ENCODE peak calls at places on chromosomes 11 and 22, in ten cellular contexts. V is cardiac fibroblast, O is transverse colon, H is fibroblast of lung, Y is A549, B is left ventricle myocardium inferior, D is AG04450, T is fibroblast of mammary gland, F is lower leg skin, A is BE2C. C is an unnamed sample.

GRCh38 chr11:1204381-1205101 is 18.3 kb upstream of the MUC5B start:
- DNase-seq in A (no peak), V (no peak), H (no peak), T (no peak), F (no peak), B (no peak), O (no peak), D (no peak), Y (no peak), C (no peak)

GRCh38 chr11:125348704-125349635 is 147.1 kb downstream of the FEZ1 start:
- DNase-seq in T (peak; percentile 22), O (peak; percentile 39), F (no peak), D (no peak), H (peak; percentile 23), Y (peak; percentile 4), A (peak; percentile 68), B (peak; percentile 55), V (peak; percentile 48), C (no peak)

GRCh38 chr22:17241571-17242310 is 22.5 kb upstream of the ADA2 start:
- DNase-seq in T (no peak), B (no peak), D (no peak), Y (no peak), A (no peak), F (no peak), O (no peak), H (no peak), V (peak; percentile 5), C (no peak)

GRCh38 chr11:33829430-33830141 is 55.3 kb upstream of the FBXO3 start:
- DNase-seq in D (peak; percentile 39), F (peak; percentile 51), A (peak; percentile 17), H (peak; percentile 65), T (peak; percentile 79), O (peak; percentile 55), Y (peak; percentile 73), V (peak; percentile 82), B (peak; percentile 38), C (peak; percentile 38)

GRCh38 chr22:38176170-38176741 is 5.4 kb downstream of the PLA2G6 start:
- DNase-seq in T (peak; percentile 86), Y (no peak), O (peak; percentile 56), A (peak; percentile 55), V (peak; percentile 93), B (peak; percentile 86), D (peak; percentile 86), H (peak; percentile 88), F (peak; percentile 84), C (peak; percentile 66)

GRCh38 chr22:45493286-45493771 is 9.4 kb upstream of the FBLN1 start:
- DNase-seq in B (no peak), O (no peak), F (peak; percentile 57), Y (no peak), H (peak; percentile 65), D (no peak), A (no peak), V (peak; percentile 80), T (peak; percentile 64), C (no peak)

GRCh38 chr11:35247428-35247827 is 108.5 kb downstream of the CD44 start:
- DNase-seq in V (no peak), F (no peak), O (peak; percentile 26), B (no peak), H (no peak), Y (no peak), T (no peak), D (no peak), A (no peak), C (no peak)

GRCh38 chr22:27798526-27799333 is 2.8 kb downstream of the MN1 start:
- DNase-seq in Y (no peak), A (no peak), O (no peak), F (no peak), D (no peak), T (no peak), H (peak; percentile 63), V (peak; percentile 59), B (no peak), C (no peak)

GRCh38 chr11:128346808-128347207 is 240.6 kb downstream of the ETS1 start:
- DNase-seq in D (no peak), T (peak; percentile 84), V (peak; percentile 80), F (no peak), O (no peak), H (peak; percentile 90), Y (no peak), A (no peak), B (no peak), C (no peak)

GRCh38 chr22:50173221-50173982 is 2.9 kb downstream of the PANX2 start:
- DNase-seq in D (no peak), T (no peak), F (no peak), H (no peak), O (peak; percentile 31), A (no peak), V (no peak), B (no peak), Y (no peak), C (no peak)

GRCh38 chr11:118975771-118976709 is 4.5 kb downstream of the FOXR1 start:
- DNase-seq in B (no peak), A (peak; percentile 60), H (peak; percentile 77), O (no peak), D (no peak), F (no peak), T (peak; percentile 86), Y (no peak), V (peak; percentile 10), C (no peak)

GRCh38 chr11:93225642-93226041 is 27.9 kb upstream of the SLC36A4 start:
- DNase-seq in V (peak; percentile 44), Y (peak; percentile 9), A (no peak), B (no peak), H (peak; percentile 4), F (no peak), T (peak; percentile 38), D (no peak), O (no peak), C (no peak)

GRCh38 chr11:122210378-122210995 is 94.5 kb upstream of the BLID start:
- DNase-seq in V (no peak), O (no peak), F (no peak), D (no peak), B (no peak), A (no peak), Y (no peak), H (no peak), T (peak; percentile 38), C (no peak)
- H3K4me3 ChIP-seq in V (no peak overlapping the region), O (no peak overlapping the region), F (no peak overlapping the region), D (no peak overlapping the region), B (no peak overlapping the region), A (no peak overlapping the region), Y (no peak overlapping the region), H (no peak overlapping the region), T (no peak overlapping the region), C (no peak overlapping the region)

DNA sequence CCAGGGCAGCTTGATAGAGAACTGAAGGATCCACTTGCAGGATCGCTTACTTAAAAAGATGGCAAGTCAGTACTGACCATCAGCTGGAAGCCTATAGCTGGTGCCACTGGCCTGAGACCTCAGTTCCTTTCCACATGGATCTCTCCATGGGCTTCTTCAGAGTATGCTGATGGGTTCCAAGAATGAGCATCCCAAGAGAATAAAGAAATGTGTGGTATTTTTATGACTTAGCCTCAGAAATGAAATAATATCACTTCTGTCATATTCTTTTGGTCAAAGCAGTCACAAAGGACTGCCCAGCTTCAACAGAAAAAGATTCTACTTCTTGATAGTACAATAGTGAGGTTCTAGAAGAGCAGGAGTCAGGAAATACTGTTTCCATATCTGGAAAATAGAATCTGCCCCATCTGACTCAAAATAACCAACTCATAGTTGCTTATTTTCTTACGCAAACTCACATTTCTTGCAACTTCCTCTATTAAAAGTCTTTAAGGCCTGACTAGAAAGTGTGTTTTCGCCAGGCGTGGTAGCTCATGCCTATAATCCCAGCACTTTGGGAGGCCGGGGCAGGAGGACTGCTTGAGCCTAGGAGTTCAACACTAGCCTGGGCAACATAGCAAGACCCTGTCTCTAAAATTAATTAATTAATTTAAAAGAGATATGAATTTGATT is 116.9 kb downstream of the SIK3 start:
- DNase-seq in A (no peak), O (no peak), B (no peak), F (no peak), H (no peak), V (peak; percentile 28), Y (no peak), D (no peak), T (peak; percentile 14), C (no peak)
- TF ChIP-seq CTCF in A (no peak), O (no peak), B (no peak), F (no peak), H (no peak), V (no peak), Y (no peak), D (no peak), T (no peak), C (no peak)

GRCh38 chr22:23565942-23566715 is 14.0 kb downstream of the IGLL1 start:
- DNase-seq in O (no peak), D (no peak), V (no peak), F (no peak), H (no peak), B (no peak), T (no peak), A (peak; percentile 51), Y (no peak), C (no peak)

GRCh38 chr22:23564276-23564675 is 15.8 kb downstream of the IGLL1 start:
- DNase-seq in H (no peak), T (no peak), V (no peak), O (no peak), F (no peak), D (no peak), B (no peak), A (no peak), Y (no peak), C (no peak)

GRCh38 chr22:23566716-23567475 is 13.2 kb downstream of the IGLL1 start:
- DNase-seq in B (no peak), T (no peak), A (no peak), D (no peak), H (no peak), Y (no peak), F (no peak), V (no peak), O (no peak), C (no peak)

GRCh38 chr22:23563111-23563510 is 17.0 kb downstream of the IGLL1 start:
- DNase-seq in D (no peak), A (no peak), T (no peak), H (no peak), F (no peak), O (no peak), Y (no peak), V (no peak), B (no peak), C (no peak)

DNA sequence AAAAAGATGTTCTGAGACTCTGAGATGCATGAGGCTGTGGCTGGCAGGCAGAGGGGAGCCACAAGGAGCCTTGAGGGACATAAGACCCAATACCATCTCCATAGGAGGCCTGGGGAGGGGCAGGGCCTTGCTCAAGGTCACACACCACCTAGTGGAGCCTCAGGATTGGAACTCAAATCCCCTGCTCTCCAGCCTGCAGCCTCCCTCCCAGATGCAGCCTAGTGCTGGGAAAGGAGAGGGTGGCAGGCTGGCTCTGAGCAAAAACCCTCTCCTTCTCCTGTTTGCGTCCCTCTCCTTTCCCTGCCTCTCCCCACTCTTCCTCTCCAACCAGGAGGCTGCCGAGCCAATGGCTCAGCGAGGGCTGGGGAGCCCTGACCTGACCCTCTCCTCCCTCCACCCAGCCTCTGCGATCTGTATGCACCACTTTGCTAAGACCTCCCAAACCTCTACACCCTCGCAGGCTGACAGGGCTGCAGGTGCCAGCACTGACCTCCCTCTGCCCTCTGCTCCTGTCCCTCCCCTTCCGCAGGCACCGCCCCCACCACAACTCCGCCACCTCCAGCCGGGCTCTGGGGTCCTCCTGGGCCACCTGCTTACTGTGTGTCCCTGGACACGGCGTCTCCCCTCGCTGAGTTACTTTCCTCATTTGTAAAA is 14.7 kb downstream of the IGLL1 start:
- DNase-seq in T (peak; percentile 5), A (no peak), F (no peak), H (no peak), O (peak; percentile 27), V (peak; percentile 8), B (no peak), Y (peak; percentile 22), D (no peak), C (no peak)
- H3K4me3 ChIP-seq in T (no peak overlapping the region), A (peak overlapping the region; percentile 60), F (no peak overlapping the region), H (no peak overlapping the region), O (peak overlapping the region; percentile 19), V (no peak overlapping the region), B (peak overlapping the region; percentile 56), Y (peak overlapping the region; percentile 37), D (no peak overlapping the region), C (no peak overlapping the region)

GRCh38 chr11:76026862-76027261 is 179.4 kb downstream of the WNT11 start:
- DNase-seq in O (no peak), F (no peak), A (no peak), H (no peak), B (no peak), V (no peak), T (no peak), D (no peak), Y (no peak), C (no peak)
- TF ChIP-seq CTCF in O (no peak), F (no peak), A (no peak), H (no peak), B (no peak), V (no peak), T (no peak), D (no peak), Y (no peak), C (no peak)

C was measured in HFF-Myc.